ENCODE peak calls at places on chromosomes 7 and 10, in seven cellular contexts. J is endothelial cell of umbilical vein, V is breast epithelium, R is stomach, S is spleen, O is H1, F is transverse colon. I is an unnamed sample.

GRCh38 chr7:132239422-132239994 is 336.8 kb downstream of the PLXNA4 start:
- DNase-seq in F (no peak), V (no peak), J (no peak), S (no peak), O (no peak), R (no peak), I (no peak)

GRCh38 chr10:117541909-117542705 is 439 bp upstream of the EMX2 start:
- DNase-seq in J (no peak), R (no peak), O (no peak), S (no peak), V (no peak), F (no peak), I (no peak)

GRCh38 chr7:84372712-84373111 is 178.1 kb upstream of the SEMA3A start:
- DNase-seq in V (no peak), S (no peak), J (no peak), F (no peak), R (no peak), O (no peak), I (no peak)

GRCh38 chr10:44898665-44899064 is 12.5 kb upstream of the TMEM72 start:
- DNase-seq in J (no peak), V (no peak), F (no peak), R (no peak), S (no peak), O (no peak), I (no peak)

GRCh38 chr7:24580283-24580946 is 7.2 kb downstream of the PALS2 start:
- DNase-seq in S (no peak), F (no peak), R (no peak), V (no peak), O (no peak), J (peak), I (no peak)

GRCh38 chr7:11847336-11847735 is 15.3 kb upstream of the THSD7A start:
- DNase-seq in V (no peak), J (no peak), R (no peak), S (no peak), O (no peak), F (no peak), I (no peak)

GRCh38 chr7:30879139-30880089 is 32.2 kb upstream of the AQP1 start:
- DNase-seq in R (no peak), F (no peak), S (no peak), J (no peak), V (no peak), O (no peak), I (no peak)

GRCh38 chr7:93117852-93118530 is at the start of gene SAMD9:
- DNase-seq in R (peak), J (peak), S (no peak), F (peak), O (no peak), V (peak), I (peak)

GRCh38 chr10:94992811-94993210 is 54.4 kb downstream of the CYP2C9 start:
- DNase-seq in O (no peak), V (no peak), J (no peak), S (no peak), R (no peak), F (no peak), I (no peak)

GRCh38 chr10:76738991-76739390 is 898.6 kb downstream of the KCNMA1 start:
- DNase-seq in F (no peak), S (no peak), V (no peak), J (no peak), R (no peak), O (no peak), I (no peak)

GRCh38 chr7:154947604-154948003 is 55.3 kb downstream of the PAXIP1 start:
- DNase-seq in O (no peak), J (no peak), S (no peak), V (no peak), R (no peak), F (no peak), I (no peak)

GRCh38 chr7:85897967-85898366 is 711.1 kb upstream of the SEMA3D start:
- DNase-seq in F (no peak), V (no peak), R (no peak), S (no peak), J (no peak), O (no peak), I (no peak)

GRCh38 chr7:130505753-130506152 is 13.9 kb downstream of the MEST start:
- DNase-seq in R (no peak), V (no peak), O (no peak), J (no peak), F (no peak), S (no peak), I (no peak)

GRCh38 chr10:31101123-31101522 is 69.5 kb upstream of the ZNF438 start:
- DNase-seq in F (no peak), J (peak), S (no peak), V (no peak), R (peak), O (no peak), I (no peak)

GRCh38 chr10:77710081-77710551 is 72.5 kb upstream of the KCNMA1 start:
- DNase-seq in J (no peak), R (no peak), F (no peak), S (no peak), O (peak), V (no peak), I (no peak)

GRCh38 chr7:1721047-1721687 is 51.1 kb downstream of the ELFN1 start:
- DNase-seq in V (no peak), S (no peak), R (no peak), J (no peak), F (no peak), O (no peak), I (no peak)

GRCh38 chr7:108253275-108254044 is 123.3 kb upstream of the LAMB4 start:
- DNase-seq in J (no peak), O (no peak), S (no peak), V (no peak), R (no peak), F (no peak), I (no peak)

GRCh38 chr7:30276203-30276900 is 8.0 kb upstream of the ZNRF2 start:
- DNase-seq in V (no peak), J (peak), S (no peak), O (peak), R (peak), F (peak), I (no peak)

GRCh38 chr10:3502606-3503005 is 282.4 kb downstream of the KLF6 start:
- DNase-seq in S (no peak), F (no peak), R (no peak), V (no peak), J (no peak), O (no peak), I (no peak)

GRCh38 chr7:23234569-23235296 is 11.8 kb upstream of the GPNMB start:
- DNase-seq in S (no peak), J (no peak), F (peak), R (no peak), O (no peak), V (no peak), I (peak)

GRCh38 chr7:143188994-143189393 is 5.8 kb downstream of the TAS2R39 start:
- DNase-seq in V (no peak), S (no peak), J (no peak), R (no peak), F (no peak), O (no peak), I (no peak)

GRCh38 chr7:36851382-36851781 is 127.1 kb upstream of the AOAH start:
- DNase-seq in F (no peak), J (no peak), R (no peak), O (no peak), V (no peak), S (no peak), I (no peak)

GRCh38 chr7:21603972-21604749 is 61.3 kb downstream of the DNAH11 start:
- DNase-seq in O (no peak), F (no peak), R (no peak), V (no peak), J (no peak), S (no peak), I (no peak)

GRCh38 chr7:98394377-98394836 is 6.5 kb downstream of the BAIAP2L1 start:
- DNase-seq in O (no peak), V (no peak), S (no peak), R (no peak), F (no peak), J (no peak), I (no peak)

GRCh38 chr7:42573904-42574692 is 337.1 kb upstream of the GLI3 start:
- DNase-seq in J (no peak), S (no peak), V (no peak), R (no peak), O (no peak), F (no peak), I (no peak)

GRCh38 chr7:99833289-99833877 is 5.6 kb downstream of the CYP3A43 start:
- DNase-seq in F (no peak), S (no peak), O (no peak), R (no peak), J (peak), V (no peak), I (no peak)

GRCh38 chr10:22573820-22574569 is 140.4 kb downstream of the PIP4K2A start:
- DNase-seq in J (peak), O (no peak), R (no peak), S (no peak), V (no peak), F (no peak), I (peak)

DNA sequence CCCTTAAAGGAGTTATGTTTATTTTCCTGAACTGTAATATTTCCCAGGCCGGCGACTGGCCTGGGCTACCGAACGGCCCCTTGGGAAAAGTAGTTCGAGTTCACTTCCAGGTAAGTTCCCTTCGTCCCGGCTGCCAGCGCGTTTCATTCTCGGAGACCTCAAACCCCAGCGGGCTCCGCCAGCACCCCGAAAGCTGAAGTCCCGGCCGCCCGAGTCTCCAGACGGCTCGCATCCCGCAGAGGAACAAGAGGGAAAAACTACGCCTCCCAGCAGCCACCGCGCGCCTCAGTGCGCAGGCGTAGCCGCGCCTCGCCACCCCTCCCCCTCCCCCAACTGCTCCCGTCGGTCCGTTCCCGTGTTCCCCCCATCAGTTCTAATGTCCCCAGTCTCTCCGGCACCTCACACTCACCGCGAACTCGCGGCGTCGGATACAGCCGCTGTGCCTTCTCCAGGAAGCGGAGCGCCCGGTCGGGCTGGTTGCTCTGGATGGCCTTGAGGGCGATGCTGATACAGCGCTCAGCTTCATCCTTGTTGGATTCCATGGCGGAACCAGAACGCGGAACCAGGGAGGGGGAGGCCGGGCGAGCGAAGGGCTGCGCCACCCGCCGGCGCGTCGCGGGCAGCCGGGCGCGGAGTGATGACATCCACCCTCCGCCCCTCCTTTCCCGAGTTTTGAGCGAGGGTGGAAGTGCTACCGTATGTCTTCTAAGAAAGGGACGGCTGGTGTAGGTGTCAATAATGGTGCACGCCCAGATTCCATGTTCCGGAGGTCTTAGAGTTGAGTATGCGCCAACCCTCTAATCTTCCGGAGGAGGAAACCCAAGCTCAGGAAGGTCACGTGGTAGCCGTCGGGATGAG is at the start of gene DNAJB12:
- DNase-seq in F (peak), S (peak), V (peak), J (peak), R (peak), O (peak), I (peak)
- TF ChIP-seq POLR2A in F (peak), S (peak), V (peak), J (peak), R (no peak), O (peak), I (peak)

GRCh38 chr7:116436305-116436826 is 63.2 kb upstream of the CAV2 start:
- DNase-seq in S (no peak), J (no peak), O (no peak), F (no peak), V (no peak), R (no peak), I (no peak)

GRCh38 chr7:116433246-116433645 is 66.3 kb upstream of the CAV2 start:
- DNase-seq in R (no peak), O (no peak), S (no peak), F (no peak), J (no peak), V (no peak), I (no peak)

GRCh38 chr7:116432517-116432916 is 67.0 kb upstream of the CAV2 start:
- DNase-seq in J (no peak), S (no peak), V (no peak), F (no peak), R (no peak), O (no peak), I (no peak)

GRCh38 chr7:116431783-116432182 is 67.8 kb upstream of the CAV2 start:
- DNase-seq in J (no peak), F (no peak), V (no peak), R (no peak), O (no peak), S (no peak), I (no peak)

GRCh38 chr7:116434820-116435341 is 64.7 kb upstream of the CAV2 start:
- DNase-seq in F (no peak), O (no peak), V (no peak), R (no peak), S (no peak), J (peak), I (no peak)
- TF ChIP-seq POLR2AphosphoS5 in F (no peak), O (no peak), V (no peak), R (no peak), S (no peak), J (no peak), I (no peak)

GRCh38 chr7:116524609-116525297 is at the start of gene CAV1:
- DNase-seq in R (peak), S (peak), O (peak), V (peak), J (peak), F (peak), I (no peak)
- TF ChIP-seq POLR2A in R (no peak), S (no peak), O (no peak), V (peak), J (peak), F (peak), I (no peak)

GRCh38 chr10:6216916-6217315 is 14.2 kb downstream of the PFKFB3 start:
- DNase-seq in R (no peak), S (no peak), O (no peak), J (no peak), V (no peak), F (no peak), I (no peak)
- TF ChIP-seq POLR2AphosphoS5 in R (no peak), S (peak), O (no peak), J (no peak), V (no peak), F (no peak), I (no peak)